ENCODE peak calls at places on chromosomes 3 and 15, in ten cellular contexts. One of them, this sample, is unnamed. For H3K4me1, the result is how much of the 10 kb centered on the place peaks cover.

GRCh38 chr15:39232512-39232911 is 348.4 kb upstream of the THBS1 start:
- DNase-seq in vagina: no peak
- DNase-seq in colonic mucosa: no peak
- DNase-seq in psoas muscle: peak
- DNase-seq in transverse colon: no peak
- DNase-seq in heart left ventricle: no peak
- DNase-seq in aorta: no peak
- DNase-seq in neural progenitor cell: no peak
- DNase-seq in PC-9: no peak
- DNase-seq in lower lobe of right lung: no peak
- DNase-seq in this sample: no peak

GRCh38 chr15:56207711-56208110 is 36.0 kb downstream of the RFX7 start:
- DNase-seq in PC-9: no peak
- DNase-seq in neural progenitor cell: no peak
- DNase-seq in heart left ventricle: no peak
- DNase-seq in transverse colon: no peak
- DNase-seq in colonic mucosa: no peak
- DNase-seq in psoas muscle: no peak
- DNase-seq in aorta: no peak
- DNase-seq in lower lobe of right lung: no peak
- DNase-seq in vagina: no peak
- DNase-seq in this sample: no peak

GRCh38 chr3:184234224-184234623 is 4.8 kb downstream of the VWA5B2 start:
- DNase-seq in neural progenitor cell: no peak
- DNase-seq in PC-9: peak
- DNase-seq in transverse colon: no peak
- DNase-seq in aorta: no peak
- DNase-seq in heart left ventricle: peak
- DNase-seq in lower lobe of right lung: peak
- DNase-seq in colonic mucosa: no peak
- DNase-seq in vagina: no peak
- DNase-seq in psoas muscle: peak
- DNase-seq in this sample: no peak

GRCh38 chr3:68017069-68017468 is 362.7 kb upstream of the SUCLG2 start:
- DNase-seq in heart left ventricle: no peak
- DNase-seq in transverse colon: no peak
- DNase-seq in neural progenitor cell: no peak
- DNase-seq in vagina: no peak
- DNase-seq in PC-9: no peak
- DNase-seq in psoas muscle: no peak
- DNase-seq in colonic mucosa: no peak
- DNase-seq in lower lobe of right lung: no peak
- DNase-seq in aorta: no peak
- DNase-seq in this sample: no peak

GRCh38 chr3:181133832-181134231 is 144.3 kb upstream of the DNAJC19 start:
- DNase-seq in transverse colon: no peak
- DNase-seq in PC-9: no peak
- DNase-seq in psoas muscle: no peak
- DNase-seq in heart left ventricle: no peak
- DNase-seq in lower lobe of right lung: no peak
- DNase-seq in colonic mucosa: no peak
- DNase-seq in vagina: no peak
- DNase-seq in neural progenitor cell: no peak
- DNase-seq in aorta: no peak
- DNase-seq in this sample: no peak

GRCh38 chr15:89333959-89334509 is 590 bp downstream of the POLG start:
- DNase-seq in colonic mucosa: no peak
- DNase-seq in psoas muscle: no peak
- DNase-seq in heart left ventricle: no peak
- DNase-seq in neural progenitor cell: no peak
- DNase-seq in PC-9: no peak
- DNase-seq in vagina: no peak
- DNase-seq in transverse colon: no peak
- DNase-seq in lower lobe of right lung: no peak
- DNase-seq in aorta: no peak
- DNase-seq in this sample: no peak

GRCh38 chr3:4343258-4343657 is 40.1 kb downstream of the SETMAR start:
- DNase-seq in heart left ventricle: no peak
- DNase-seq in vagina: no peak
- DNase-seq in colonic mucosa: no peak
- DNase-seq in aorta: no peak
- DNase-seq in psoas muscle: no peak
- DNase-seq in PC-9: no peak
- DNase-seq in lower lobe of right lung: no peak
- DNase-seq in neural progenitor cell: no peak
- DNase-seq in transverse colon: no peak
- DNase-seq in this sample: no peak

GRCh38 chr3:176971613-176972174 is 225.6 kb downstream of the TBL1XR1 start:
- DNase-seq in heart left ventricle: no peak
- DNase-seq in lower lobe of right lung: no peak
- DNase-seq in colonic mucosa: no peak
- DNase-seq in aorta: no peak
- DNase-seq in PC-9: no peak
- DNase-seq in psoas muscle: no peak
- DNase-seq in transverse colon: no peak
- DNase-seq in neural progenitor cell: no peak
- DNase-seq in vagina: no peak
- DNase-seq in this sample: no peak

GRCh38 chr3:134869153-134869726 is 74.2 kb downstream of the EPHB1 start:
- DNase-seq in neural progenitor cell: no peak
- DNase-seq in heart left ventricle: no peak
- DNase-seq in colonic mucosa: no peak
- DNase-seq in lower lobe of right lung: no peak
- DNase-seq in psoas muscle: no peak
- DNase-seq in PC-9: no peak
- DNase-seq in transverse colon: no peak
- DNase-seq in aorta: no peak
- DNase-seq in vagina: no peak
- DNase-seq in this sample: no peak

GRCh38 chr15:58307313-58307961 is 124.4 kb upstream of the LIPC start:
- DNase-seq in colonic mucosa: no peak
- DNase-seq in lower lobe of right lung: no peak
- DNase-seq in vagina: no peak
- DNase-seq in aorta: no peak
- DNase-seq in transverse colon: no peak
- DNase-seq in psoas muscle: no peak
- DNase-seq in heart left ventricle: no peak
- DNase-seq in neural progenitor cell: peak
- DNase-seq in PC-9: no peak
- DNase-seq in this sample: no peak

GRCh38 chr3:53155763-53156162 is 5.2 kb upstream of the PRKCD start:
- DNase-seq in vagina: no peak
- DNase-seq in aorta: no peak
- DNase-seq in lower lobe of right lung: peak
- DNase-seq in PC-9: peak
- DNase-seq in psoas muscle: no peak
- DNase-seq in transverse colon: peak
- DNase-seq in heart left ventricle: no peak
- DNase-seq in colonic mucosa: peak
- DNase-seq in neural progenitor cell: peak
- DNase-seq in this sample: no peak

GRCh38 chr3:188232676-188233075 is 78.7 kb downstream of the LPP start:
- DNase-seq in heart left ventricle: no peak
- DNase-seq in colonic mucosa: no peak
- DNase-seq in psoas muscle: no peak
- DNase-seq in PC-9: no peak
- DNase-seq in neural progenitor cell: no peak
- DNase-seq in lower lobe of right lung: no peak
- DNase-seq in vagina: no peak
- DNase-seq in transverse colon: no peak
- DNase-seq in aorta: no peak
- DNase-seq in this sample: no peak
- H3K4me1 ChIP-seq in heart left ventricle: under half
- H3K4me1 ChIP-seq in colonic mucosa: under half
- H3K4me1 ChIP-seq in psoas muscle: half or more
- H3K4me1 ChIP-seq in PC-9: under half
- H3K4me1 ChIP-seq in neural progenitor cell: under half
- H3K4me1 ChIP-seq in lower lobe of right lung: under half
- H3K4me1 ChIP-seq in vagina: under half
- H3K4me1 ChIP-seq in transverse colon: half or more
- H3K4me1 ChIP-seq in aorta: under half
- H3K4me1 ChIP-seq in this sample: under half

GRCh38 chr15:53918180-53919079 is 59.8 kb upstream of the UNC13C start:
- DNase-seq in transverse colon: no peak
- DNase-seq in lower lobe of right lung: no peak
- DNase-seq in neural progenitor cell: peak
- DNase-seq in colonic mucosa: no peak
- DNase-seq in vagina: no peak
- DNase-seq in psoas muscle: no peak
- DNase-seq in aorta: no peak
- DNase-seq in heart left ventricle: peak
- DNase-seq in PC-9: no peak
- DNase-seq in this sample: no peak

DNA sequence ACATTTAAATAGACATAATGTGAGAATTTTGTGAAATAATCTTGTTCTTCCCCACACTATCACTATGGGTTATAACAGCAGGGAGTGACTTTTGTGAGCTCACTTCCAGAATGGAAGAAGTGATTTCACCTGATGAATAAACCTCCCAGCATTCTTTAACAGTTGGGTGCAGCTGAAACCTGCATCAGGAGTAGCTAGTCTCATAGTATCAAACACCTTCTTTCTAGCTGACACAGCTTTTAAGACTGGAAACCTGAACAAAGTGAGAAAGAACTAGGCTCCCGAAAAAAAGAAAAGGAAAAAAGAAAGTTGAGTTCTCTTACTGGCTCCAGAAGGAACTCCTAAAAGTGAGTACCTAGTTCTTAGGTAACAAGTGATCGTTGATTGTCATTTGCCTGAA is 61.1 kb upstream of the UNC13C start:
- DNase-seq in vagina: no peak
- DNase-seq in psoas muscle: no peak
- DNase-seq in PC-9: no peak
- DNase-seq in heart left ventricle: no peak
- DNase-seq in aorta: no peak
- DNase-seq in lower lobe of right lung: no peak
- DNase-seq in transverse colon: no peak
- DNase-seq in neural progenitor cell: no peak
- DNase-seq in colonic mucosa: no peak
- DNase-seq in this sample: no peak
- H3K4me3 ChIP-seq in vagina: no peak
- H3K4me3 ChIP-seq in psoas muscle: no peak
- H3K4me3 ChIP-seq in PC-9: no peak
- H3K4me3 ChIP-seq in heart left ventricle: no peak
- H3K4me3 ChIP-seq in aorta: no peak
- H3K4me3 ChIP-seq in lower lobe of right lung: no peak
- H3K4me3 ChIP-seq in transverse colon: no peak
- H3K4me3 ChIP-seq in neural progenitor cell: no peak
- H3K4me3 ChIP-seq in colonic mucosa: no peak
- H3K4me3 ChIP-seq in this sample: no peak

GRCh38 chr15:85725564-85725963 is 69.2 kb downstream of the KLHL25 start:
- DNase-seq in neural progenitor cell: no peak
- DNase-seq in lower lobe of right lung: no peak
- DNase-seq in vagina: no peak
- DNase-seq in psoas muscle: no peak
- DNase-seq in aorta: no peak
- DNase-seq in colonic mucosa: no peak
- DNase-seq in PC-9: no peak
- DNase-seq in heart left ventricle: no peak
- DNase-seq in transverse colon: no peak
- DNase-seq in this sample: no peak
- H3K4me1 ChIP-seq in neural progenitor cell: under half
- H3K4me1 ChIP-seq in lower lobe of right lung: under half
- H3K4me1 ChIP-seq in vagina: under half
- H3K4me1 ChIP-seq in psoas muscle: under half
- H3K4me1 ChIP-seq in aorta: under half
- H3K4me1 ChIP-seq in colonic mucosa: under half
- H3K4me1 ChIP-seq in PC-9: under half
- H3K4me1 ChIP-seq in heart left ventricle: under half
- H3K4me1 ChIP-seq in transverse colon: under half
- H3K4me1 ChIP-seq in this sample: under half

GRCh38 chr3:29329986-29330514 is 49.2 kb downstream of the RBMS3 start:
- DNase-seq in colonic mucosa: no peak
- DNase-seq in heart left ventricle: no peak
- DNase-seq in vagina: no peak
- DNase-seq in PC-9: no peak
- DNase-seq in aorta: no peak
- DNase-seq in neural progenitor cell: no peak
- DNase-seq in lower lobe of right lung: no peak
- DNase-seq in psoas muscle: no peak
- DNase-seq in transverse colon: no peak
- DNase-seq in this sample: no peak

GRCh38 chr3:29319262-29319661 is 38.4 kb downstream of the RBMS3 start:
- DNase-seq in vagina: no peak
- DNase-seq in neural progenitor cell: no peak
- DNase-seq in lower lobe of right lung: no peak
- DNase-seq in heart left ventricle: no peak
- DNase-seq in colonic mucosa: no peak
- DNase-seq in psoas muscle: no peak
- DNase-seq in PC-9: no peak
- DNase-seq in transverse colon: no peak
- DNase-seq in aorta: no peak
- DNase-seq in this sample: no peak

GRCh38 chr3:29322586-29322985 is 41.7 kb downstream of the RBMS3 start:
- DNase-seq in colonic mucosa: no peak
- DNase-seq in aorta: no peak
- DNase-seq in vagina: no peak
- DNase-seq in heart left ventricle: no peak
- DNase-seq in psoas muscle: no peak
- DNase-seq in PC-9: no peak
- DNase-seq in neural progenitor cell: no peak
- DNase-seq in transverse colon: no peak
- DNase-seq in lower lobe of right lung: no peak
- DNase-seq in this sample: no peak

GRCh38 chr3:29319798-29320197 is 38.9 kb downstream of the RBMS3 start:
- DNase-seq in heart left ventricle: no peak
- DNase-seq in neural progenitor cell: no peak
- DNase-seq in lower lobe of right lung: no peak
- DNase-seq in vagina: no peak
- DNase-seq in psoas muscle: no peak
- DNase-seq in PC-9: no peak
- DNase-seq in aorta: no peak
- DNase-seq in colonic mucosa: no peak
- DNase-seq in transverse colon: no peak
- DNase-seq in this sample: no peak

GRCh38 chr3:29324180-29324651 is 43.3 kb downstream of the RBMS3 start:
- DNase-seq in vagina: no peak
- DNase-seq in lower lobe of right lung: peak
- DNase-seq in aorta: peak
- DNase-seq in PC-9: no peak
- DNase-seq in heart left ventricle: peak
- DNase-seq in psoas muscle: peak
- DNase-seq in colonic mucosa: peak
- DNase-seq in neural progenitor cell: no peak
- DNase-seq in transverse colon: peak
- DNase-seq in this sample: peak
- H3K4me3 ChIP-seq in vagina: no peak
- H3K4me3 ChIP-seq in lower lobe of right lung: peak
- H3K4me3 ChIP-seq in aorta: peak
- H3K4me3 ChIP-seq in PC-9: no peak
- H3K4me3 ChIP-seq in heart left ventricle: peak
- H3K4me3 ChIP-seq in psoas muscle: peak
- H3K4me3 ChIP-seq in colonic mucosa: no peak
- H3K4me3 ChIP-seq in neural progenitor cell: no peak
- H3K4me3 ChIP-seq in transverse colon: peak
- H3K4me3 ChIP-seq in this sample: peak

GRCh38 chr15:101165905-101166471 is 85.9 kb downstream of the CHSY1 start:
- DNase-seq in colonic mucosa: no peak
- DNase-seq in vagina: no peak
- DNase-seq in psoas muscle: no peak
- DNase-seq in transverse colon: no peak
- DNase-seq in PC-9: no peak
- DNase-seq in aorta: no peak
- DNase-seq in lower lobe of right lung: no peak
- DNase-seq in heart left ventricle: no peak
- DNase-seq in neural progenitor cell: no peak
- DNase-seq in this sample: no peak
- H3K4me1 ChIP-seq in colonic mucosa: under half
- H3K4me1 ChIP-seq in vagina: half or more
- H3K4me1 ChIP-seq in psoas muscle: under half
- H3K4me1 ChIP-seq in transverse colon: under half
- H3K4me1 ChIP-seq in PC-9: under half
- H3K4me1 ChIP-seq in aorta: under half
- H3K4me1 ChIP-seq in lower lobe of right lung: half or more
- H3K4me1 ChIP-seq in heart left ventricle: under half
- H3K4me1 ChIP-seq in neural progenitor cell: under half
- H3K4me1 ChIP-seq in this sample: under half

This sample was measured in tibial nerve.